ENCODE peak calls at places on chromosome 21, in four cellular contexts. D, M, W and P are unnamed samples.

GRCh38 chr21:35924714-35925301 is 135.5 kb downstream of the SETD4 start:
- DNase-seq in D (peak; percentile 21), M (no peak), W (no peak), P (no peak)

GRCh38 chr21:35113064-35113463 is 64.0 kb upstream of the RUNX1 start:
- DNase-seq in D (peak; percentile 48), M (no peak), W (no peak), P (no peak)

GRCh38 chr21:34743831-34744230 is 75.0 kb downstream of the CLIC6 start:
- DNase-seq in D (no peak), M (peak; percentile 68), W (no peak), P (no peak)

GRCh38 chr21:38256599-38257302 is at the start of gene KCNJ15:
- DNase-seq in D (no peak), M (no peak), W (no peak), P (no peak)

GRCh38 chr21:15140321-15141019 is 75.7 kb upstream of the NRIP1 start:
- DNase-seq in D (no peak), M (no peak), W (no peak), P (no peak)

GRCh38 chr21:29105218-29105617 is 25.2 kb upstream of the MAP3K7CL start:
- DNase-seq in D (no peak), M (no peak), W (no peak), P (no peak)

GRCh38 chr21:45538381-45539045 is 3.7 kb downstream of the SLC19A1 start:
- DNase-seq in D (no peak), M (no peak), W (peak; percentile 14), P (no peak)

GRCh38 chr21:27572681-27573080 is 605.8 kb upstream of the ADAMTS5 start:
- DNase-seq in D (no peak), M (no peak), W (no peak), P (no peak)

GRCh38 chr21:46003575-46004007 is 22.0 kb downstream of the COL6A1 start:
- DNase-seq in D (peak; percentile 0), M (peak; percentile 55), W (peak; percentile 20), P (no peak)

GRCh38 chr21:38838598-38839369 is 33.1 kb downstream of the ETS2 start:
- DNase-seq in D (no peak), M (peak; percentile 52), W (no peak), P (no peak)

GRCh38 chr21:15437873-15438272 is 291.9 kb upstream of the USP25 start:
- DNase-seq in D (peak; percentile 35), M (no peak), W (no peak), P (peak; percentile 21)

GRCh38 chr21:15566692-15567091 is 163.1 kb upstream of the USP25 start:
- DNase-seq in D (no peak), M (no peak), W (no peak), P (no peak)

GRCh38 chr21:31425158-31425557 is 81.1 kb upstream of the TIAM1 start:
- DNase-seq in D (no peak), M (no peak), W (no peak), P (no peak)

GRCh38 chr21:38077504-38077903 is 161.2 kb upstream of the KCNJ6 start:
- DNase-seq in D (no peak), M (no peak), W (no peak), P (no peak)

GRCh38 chr21:44783023-44783696 is 18.5 kb downstream of the UBE2G2 start:
- DNase-seq in D (no peak), M (peak; percentile 11), W (no peak), P (no peak)

GRCh38 chr21:25457411-25457810 is 149.9 kb downstream of the MRPL39 start:
- DNase-seq in D (no peak), M (no peak), W (no peak), P (peak; percentile 57)

GRCh38 chr21:43611598-43612369 is 47.5 kb downstream of the HSF2BP start:
- DNase-seq in D (peak; percentile 41), M (peak; percentile 86), W (peak; percentile 67), P (peak; percentile 70)

GRCh38 chr21:43827015-43827611 is 37.7 kb downstream of the RRP1 start:
- DNase-seq in D (no peak), M (no peak), W (no peak), P (no peak)

GRCh38 chr21:29174607-29175013 is 44.2 kb downstream of the MAP3K7CL start:
- DNase-seq in D (no peak), M (no peak), W (no peak), P (no peak)

GRCh38 chr21:25171438-25171837 is 435.8 kb downstream of the MRPL39 start:
- DNase-seq in D (no peak), M (no peak), W (no peak), P (no peak)

GRCh38 chr21:14095021-14095420 is 115.7 kb downstream of the LIPI start:
- DNase-seq in D (no peak), M (no peak), W (no peak), P (no peak)

GRCh38 chr21:36698160-36699025 is 522 bp upstream of the SIM2 start:
- DNase-seq in D (no peak), M (no peak), W (no peak), P (peak; percentile 45)

GRCh38 chr21:27799861-27800260 is 833.0 kb upstream of the ADAMTS5 start:
- DNase-seq in D (no peak), M (no peak), W (no peak), P (no peak)

GRCh38 chr21:32415451-32415850 is 2.9 kb downstream of the EVA1C start:
- DNase-seq in D (no peak), M (no peak), W (no peak), P (no peak)

GRCh38 chr21:32727728-32728454 is at the start of gene SYNJ1:
- DNase-seq in D (peak; percentile 96), M (peak; percentile 94), W (peak; percentile 97), P (peak; percentile 98)

GRCh38 chr21:38988211-38989096 is 182.7 kb downstream of the ETS2 start:
- DNase-seq in D (no peak), M (no peak), W (no peak), P (no peak)

GRCh38 chr21:33069994-33070811 is at the start of gene OLIG1:
- DNase-seq in D (peak; percentile 48), M (no peak), W (peak; percentile 58), P (peak; percentile 62)

GRCh38 chr21:18387994-18388393 is 15.6 kb downstream of the TMPRSS15 start:
- DNase-seq in D (no peak), M (no peak), W (no peak), P (no peak)
- TF ChIP-seq CTCF in D (no peak), M (no peak), W (no peak), P (no peak)

DNA sequence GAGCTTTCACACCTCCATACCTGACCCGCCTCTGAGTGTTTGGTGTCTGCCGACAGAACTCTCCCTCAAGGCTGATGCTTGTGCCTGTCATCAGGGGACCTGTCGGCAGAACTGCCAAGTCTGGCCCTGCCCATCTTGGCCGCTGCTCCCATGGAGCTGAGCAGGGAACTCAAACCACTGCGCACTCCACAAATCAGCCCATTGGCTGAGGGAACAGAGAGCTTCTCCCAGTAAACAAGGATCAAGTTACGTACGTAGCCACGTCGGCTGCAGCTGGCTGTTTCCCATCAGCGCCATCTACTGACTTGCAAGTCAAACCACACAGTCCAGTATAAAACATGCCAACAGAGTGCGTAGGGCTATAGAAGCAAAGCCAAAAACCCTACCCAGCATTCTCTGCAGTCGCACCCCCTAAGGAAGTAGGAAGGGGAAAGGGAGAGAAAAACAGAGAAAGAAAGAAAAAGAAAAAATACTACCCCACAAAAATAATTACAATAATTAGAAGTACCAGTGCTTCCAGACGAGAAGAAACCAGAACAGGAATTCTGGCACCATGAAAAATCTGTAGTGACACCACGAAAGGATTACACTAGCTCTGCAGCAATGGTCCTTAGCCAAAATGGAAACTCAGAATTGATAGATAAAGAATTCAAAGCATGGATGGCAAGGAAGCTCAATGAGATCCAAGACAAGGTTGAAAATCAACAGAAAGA is 13.1 kb downstream of the KRTAP13-1 start:
- DNase-seq in D (peak; percentile 20), M (no peak), W (peak; percentile 17), P (no peak)
- TF ChIP-seq CTCF in D (peak; percentile 45), M (no peak), W (no peak), P (no peak)

GRCh38 chr21:41369915-41370839 is 8.3 kb downstream of the MX2 start:
- DNase-seq in D (peak; percentile 64), M (no peak), W (peak; percentile 42), P (peak; percentile 64)
- TF ChIP-seq CTCF in D (no peak), M (no peak), W (no peak), P (no peak)

DNA sequence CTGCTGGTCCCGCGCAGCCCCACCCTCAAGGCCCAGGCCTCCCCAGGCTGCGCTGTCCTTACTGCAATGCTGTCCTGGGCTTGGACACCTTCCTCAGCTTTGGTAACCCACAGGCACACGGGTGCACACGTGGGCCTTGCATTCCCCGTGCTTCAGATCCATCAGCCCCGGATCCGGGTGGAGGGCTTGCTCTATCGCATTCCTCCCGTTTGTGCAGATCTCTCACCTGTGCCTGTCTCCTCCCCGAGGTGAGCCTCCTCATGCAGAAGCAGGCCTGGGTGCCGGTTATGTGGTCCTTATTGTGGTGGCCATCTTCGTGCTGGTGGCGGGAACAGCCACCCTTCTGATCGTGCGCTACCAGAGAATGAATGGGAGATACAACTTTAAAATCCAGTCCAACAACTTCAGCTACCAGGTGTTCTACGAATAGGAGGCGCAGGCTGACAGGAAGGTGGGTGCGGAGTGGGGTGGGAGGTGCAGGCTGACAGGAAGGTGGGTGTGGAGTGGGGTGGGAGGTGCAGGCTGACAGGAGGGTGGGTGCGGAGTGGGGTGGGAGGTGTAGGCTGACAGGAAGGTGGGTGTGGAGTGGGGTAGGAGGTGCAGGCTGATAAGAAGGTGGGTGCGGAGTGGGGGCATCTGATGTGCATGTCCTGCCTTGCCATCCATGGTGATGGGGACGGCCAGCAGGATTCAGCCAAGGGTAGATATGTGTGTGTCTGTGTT is 66.2 kb downstream of the UMODL1 start:
- DNase-seq in D (no peak), M (no peak), W (no peak), P (no peak)
- TF ChIP-seq CTCF in D (no peak), M (no peak), W (no peak), P (no peak)